ENCODE peak calls at places on chromosomes 3 and 15, in seven cellular contexts. X is mesendoderm, B is astrocyte, R is left lung, S is H9, D is cardiac muscle cell, L is IMR-90. N is an unnamed sample.

GRCh38 chr3:157500232-157500631 is 3.0 kb downstream of the VEPH1 start:
- DNase-seq in X (no peak), B (no peak), R (no peak), S (no peak), D (no peak), L (no peak), N (no peak)

GRCh38 chr15:53209396-53210042 is 419.4 kb upstream of the ONECUT1 start:
- DNase-seq in X (no peak), B (peak; percentile 19), R (no peak), S (no peak), D (no peak), L (no peak), N (no peak)

GRCh38 chr3:24548278-24548677 is 53.6 kb upstream of the THRB start:
- DNase-seq in X (no peak), B (peak; percentile 8), R (no peak), S (no peak), D (no peak), L (no peak), N (no peak)

GRCh38 chr3:99638244-99638948 is at the start of gene COL8A1:
- DNase-seq in X (peak; percentile 82), B (peak; percentile 84), R (peak; percentile 87), S (peak; percentile 77), D (peak; percentile 60), L (peak; percentile 77), N (peak; percentile 82)

GRCh38 chr3:123605789-123606234 is 21.0 kb upstream of the HACD2 start:
- DNase-seq in X (peak; percentile 87), B (peak; percentile 26), R (no peak), S (peak; percentile 50), D (no peak), L (no peak), N (peak; percentile 32)

GRCh38 chr15:99249270-99249817 is at the start of gene TTC23:
- DNase-seq in X (peak; percentile 92), B (peak; percentile 90), R (no peak), S (peak; percentile 37), D (peak; percentile 61), L (peak; percentile 89), N (peak; percentile 93)

GRCh38 chr15:92787116-92787515 is 113.0 kb upstream of the CHD2 start:
- DNase-seq in X (no peak), B (no peak), R (no peak), S (no peak), D (no peak), L (no peak), N (no peak)

GRCh38 chr15:57565326-57565725 is 26.4 kb upstream of the MYZAP start:
- DNase-seq in X (no peak), B (no peak), R (no peak), S (peak; percentile 50), D (no peak), L (peak; percentile 7), N (no peak)

GRCh38 chr3:149613988-149614387 is 43.8 kb downstream of the WWTR1 start:
- DNase-seq in X (no peak), B (no peak), R (no peak), S (no peak), D (no peak), L (no peak), N (no peak)

GRCh38 chr3:81660036-81660435 is 101.4 kb downstream of the GBE1 start:
- DNase-seq in X (no peak), B (no peak), R (no peak), S (no peak), D (no peak), L (no peak), N (no peak)

GRCh38 chr15:65085990-65086679 is 9.6 kb downstream of the KBTBD13 start:
- DNase-seq in X (peak; percentile 78), B (no peak), R (no peak), S (peak; percentile 82), D (peak; percentile 62), L (peak; percentile 16), N (no peak)
- H3K4me1 ChIP-seq in X (peaks cover 21% of the 10 kb centered on the region), B (peaks cover 9% of the 10 kb centered on the region), R (peaks cover 38% of the 10 kb centered on the region), S (peaks cover 16% of the 10 kb centered on the region), D (peaks cover 43% of the 10 kb centered on the region), L (peaks cover 36% of the 10 kb centered on the region), N (peaks cover 21% of the 10 kb centered on the region)

GRCh38 chr3:71062920-71063767 is 520.4 kb downstream of the FOXP1 start:
- DNase-seq in X (no peak), B (peak; percentile 57), R (no peak), S (no peak), D (no peak), L (peak; percentile 65), N (peak; percentile 64)
- H3K4me1 ChIP-seq in X (peaks cover 2% of the 10 kb centered on the region), B (peaks cover 38% of the 10 kb centered on the region), R (peaks cover 31% of the 10 kb centered on the region), S (peaks cover 6% of the 10 kb centered on the region), D (peaks cover 58% of the 10 kb centered on the region), L (peaks cover 11% of the 10 kb centered on the region), N (peaks cover 6% of the 10 kb centered on the region)

GRCh38 chr3:187902938-187903337 is 157.7 kb upstream of the BCL6 start:
- DNase-seq in X (no peak), B (no peak), R (no peak), S (no peak), D (no peak), L (peak; percentile 13), N (no peak)
- H3K4me1 ChIP-seq in X (no peaks in the 10 kb centered on the region), B (no peaks in the 10 kb centered on the region), R (no peaks in the 10 kb centered on the region), S (peaks cover 10% of the 10 kb centered on the region), D (no peaks in the 10 kb centered on the region), L (no peaks in the 10 kb centered on the region), N (peaks cover 3% of the 10 kb centered on the region)

GRCh38 chr3:138941259-138941885 is 5.6 kb downstream of the FOXL2 start:
- DNase-seq in X (peak; percentile 83), B (no peak), R (no peak), S (peak; percentile 81), D (peak; percentile 75), L (peak; percentile 33), N (peak; percentile 43)
- H3K4me1 ChIP-seq in X (peaks cover 3% of the 10 kb centered on the region), B (peaks cover 8% of the 10 kb centered on the region), R (peaks cover 32% of the 10 kb centered on the region), S (peaks cover 2% of the 10 kb centered on the region), D (peaks cover 18% of the 10 kb centered on the region), L (peaks cover 5% of the 10 kb centered on the region), N (peaks cover 43% of the 10 kb centered on the region)

GRCh38 chr3:50271314-50272072 is 2.5 kb downstream of the SEMA3B start:
- DNase-seq in X (peak; percentile 80), B (no peak), R (peak; percentile 32), S (no peak), D (no peak), L (no peak), N (no peak)
- H3K4me1 ChIP-seq in X (peaks cover 8% of the 10 kb centered on the region), B (peaks cover 28% of the 10 kb centered on the region), R (peaks cover 29% of the 10 kb centered on the region), S (peaks cover 2% of the 10 kb centered on the region), D (peaks cover 14% of the 10 kb centered on the region), L (peaks cover 41% of the 10 kb centered on the region), N (peaks cover 66% of the 10 kb centered on the region)

GRCh38 chr3:4719011-4719649 is 226.0 kb downstream of the ITPR1 start:
- DNase-seq in X (no peak), B (no peak), R (peak; percentile 47), S (no peak), D (no peak), L (peak; percentile 67), N (peak; percentile 37)

GRCh38 chr3:4721511-4721911 is 228.4 kb downstream of the ITPR1 start:
- DNase-seq in X (peak; percentile 71), B (peak; percentile 98), R (no peak), S (no peak), D (no peak), L (peak; percentile 95), N (peak; percentile 76)

GRCh38 chr3:4718179-4718736 is 225.1 kb downstream of the ITPR1 start:
- DNase-seq in X (no peak), B (no peak), R (no peak), S (no peak), D (no peak), L (no peak), N (no peak)

GRCh38 chr3:4722103-4722502 is 229.0 kb downstream of the ITPR1 start:
- DNase-seq in X (peak; percentile 75), B (peak; percentile 77), R (no peak), S (no peak), D (peak; percentile 42), L (peak; percentile 73), N (peak; percentile 69)

GRCh38 chr3:4720316-4721075 is 227.3 kb downstream of the ITPR1 start:
- DNase-seq in X (peak; percentile 81), B (peak; percentile 94), R (no peak), S (peak; percentile 52), D (peak; percentile 44), L (peak; percentile 71), N (peak; percentile 56)
- H3K4me1 ChIP-seq in X (peaks cover 3% of the 10 kb centered on the region), B (peaks cover 48% of the 10 kb centered on the region), R (peaks cover 22% of the 10 kb centered on the region), S (no peaks in the 10 kb centered on the region), D (no peaks in the 10 kb centered on the region), L (peaks cover 19% of the 10 kb centered on the region), N (peaks cover 30% of the 10 kb centered on the region)

GRCh38 chr3:128726691-128727031 is 678 bp downstream of the RAB7A start:
- DNase-seq in X (peak; percentile 59), B (peak; percentile 63), R (peak; percentile 91), S (no peak), D (peak; percentile 46), L (peak; percentile 87), N (peak; percentile 84)
- H3K4me1 ChIP-seq in X (peaks cover 6% of the 10 kb centered on the region), B (peaks cover 10% of the 10 kb centered on the region), R (peaks cover 34% of the 10 kb centered on the region), S (peaks cover 7% of the 10 kb centered on the region), D (peaks cover 28% of the 10 kb centered on the region), L (peaks cover 13% of the 10 kb centered on the region), N (peaks cover 6% of the 10 kb centered on the region)

DNA sequence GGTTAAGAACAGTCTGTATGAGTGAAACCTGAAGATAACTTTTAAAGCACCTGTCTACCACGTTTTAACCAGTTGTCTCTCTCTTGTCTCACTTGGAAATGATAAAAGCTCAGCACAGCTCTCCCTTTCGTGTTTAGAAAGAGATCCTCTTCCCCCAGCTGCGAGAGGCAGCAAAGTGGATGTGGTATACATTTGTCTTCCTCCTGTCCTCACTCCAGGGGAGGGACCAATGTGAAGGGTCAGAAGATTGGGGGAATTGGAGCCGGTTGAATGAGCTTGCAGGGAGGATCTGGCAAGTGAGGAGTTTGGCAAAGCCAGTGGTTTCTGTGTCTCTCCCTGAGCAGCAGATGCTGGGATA is 14.6 kb downstream of the SMAD6 start:
- DNase-seq in X (no peak), B (no peak), R (no peak), S (no peak), D (no peak), L (no peak), N (no peak)
- H3K4me1 ChIP-seq in X (peaks cover 5% of the 10 kb centered on the region), B (peaks cover 30% of the 10 kb centered on the region), R (peaks cover 19% of the 10 kb centered on the region), S (no peaks in the 10 kb centered on the region), D (peaks cover 72% of the 10 kb centered on the region), L (peaks cover 25% of the 10 kb centered on the region), N (peaks cover 32% of the 10 kb centered on the region)

GRCh38 chr3:46401579-46401978 is 5.3 kb downstream of the CCR5AS start:
- DNase-seq in X (no peak), B (no peak), R (no peak), S (no peak), D (no peak), L (no peak), N (no peak)
- H3K4me1 ChIP-seq in X (peaks cover 7% of the 10 kb centered on the region), B (peaks cover 16% of the 10 kb centered on the region), R (peaks cover 41% of the 10 kb centered on the region), S (no peaks in the 10 kb centered on the region), D (peaks cover 31% of the 10 kb centered on the region), L (peaks cover 12% of the 10 kb centered on the region), N (peaks cover 2% of the 10 kb centered on the region)